ENCODE peak calls at places on chromosome 9, in seven cellular contexts. L, H, B, U, G, K and P are unnamed samples.

GRCh38 chr9:107621436-107621835 is 131.9 kb upstream of the KLF4 start:
- DNase-seq in L (no peak), H (no peak), B (no peak), U (no peak), G (no peak), K (no peak), P (no peak)

GRCh38 chr9:34793428-34793827 is 83.5 kb upstream of the CCL21 start:
- DNase-seq in L (no peak), H (no peak), B (no peak), U (no peak), G (no peak), K (no peak), P (no peak)

GRCh38 chr9:35996358-35996970 is 38.5 kb upstream of the OR2S2 start:
- DNase-seq in L (no peak), H (no peak), B (no peak), U (no peak), G (no peak), K (no peak), P (no peak)

GRCh38 chr9:106110483-106110882 is 416.1 kb downstream of the TMEM38B start:
- DNase-seq in L (no peak), H (no peak), B (no peak), U (no peak), G (no peak), K (no peak), P (no peak)

GRCh38 chr9:69454327-69454726 is 129.3 kb downstream of the ENTREP1 start:
- DNase-seq in L (no peak), H (no peak), B (no peak), U (no peak), G (no peak), K (no peak), P (no peak)

GRCh38 chr9:6711403-6711802 is 46.4 kb upstream of the KDM4C start:
- DNase-seq in L (no peak), H (no peak), B (no peak), U (no peak), G (no peak), K (no peak), P (no peak)

GRCh38 chr9:16704096-16704488 is 166.4 kb downstream of the BNC2 start:
- DNase-seq in L (no peak), H (no peak), B (no peak), U (no peak), G (no peak), K (no peak), P (no peak)

GRCh38 chr9:33309903-33310302 is 19.6 kb downstream of the NFX1 start:
- DNase-seq in L (no peak), H (no peak), B (no peak), U (no peak), G (no peak), K (no peak), P (no peak)

GRCh38 chr9:90894956-90895687 is 93.5 kb downstream of the SYK start:
- DNase-seq in L (no peak), H (no peak), B (no peak), U (no peak), G (no peak), K (no peak), P (no peak)

GRCh38 chr9:11973511-11973910 is 719.7 kb upstream of the TYRP1 start:
- DNase-seq in L (no peak), H (no peak), B (no peak), U (no peak), G (no peak), K (no peak), P (no peak)

GRCh38 chr9:95764490-95764889 is 111.0 kb upstream of the ERCC6L2 start:
- DNase-seq in L (no peak), H (no peak), B (no peak), U (no peak), G (no peak), K (no peak), P (no peak)

GRCh38 chr9:116144038-116144437 is 9.6 kb upstream of the PAPPA start:
- DNase-seq in L (no peak), H (no peak), B (no peak), U (no peak), G (no peak), K (no peak), P (no peak)

GRCh38 chr9:74334308-74334707 is 162.8 kb upstream of the RORB start:
- DNase-seq in L (no peak), H (no peak), B (no peak), U (no peak), G (no peak), K (no peak), P (no peak)

GRCh38 chr9:136056546-136057235 is 38.4 kb downstream of the NACC2 start:
- DNase-seq in L (no peak), H (no peak), B (peak), U (no peak), G (peak), K (no peak), P (peak)

GRCh38 chr9:136107155-136107952 is 11.3 kb downstream of the TMEM250 start:
- DNase-seq in L (peak), H (peak), B (no peak), U (no peak), G (no peak), K (peak), P (no peak)

GRCh38 chr9:129595323-129595741 is 25.6 kb downstream of the C9orf50 start:
- DNase-seq in L (no peak), H (no peak), B (no peak), U (no peak), G (no peak), K (no peak), P (no peak)

GRCh38 chr9:103183569-103184191 is 188.5 kb downstream of the CYLC2 start:
- DNase-seq in L (no peak), H (no peak), B (no peak), U (no peak), G (no peak), K (no peak), P (no peak)

GRCh38 chr9:113505963-113506624 is 42.6 kb downstream of the RGS3 start:
- DNase-seq in L (peak), H (no peak), B (no peak), U (no peak), G (no peak), K (no peak), P (no peak)

GRCh38 chr9:14797442-14797841 is 74.9 kb upstream of the CER1 start:
- DNase-seq in L (no peak), H (no peak), B (no peak), U (no peak), G (no peak), K (no peak), P (no peak)

GRCh38 chr9:114072181-114073140 is 5.6 kb downstream of the AMBP start:
- DNase-seq in L (peak), H (peak), B (no peak), U (peak), G (no peak), K (peak), P (peak)

GRCh38 chr9:79224672-79225433 is 346.9 kb upstream of the TLE4 start:
- DNase-seq in L (no peak), H (no peak), B (no peak), U (no peak), G (no peak), K (no peak), P (no peak)

GRCh38 chr9:85212887-85213286 is 528.9 kb downstream of the AGTPBP1 start:
- DNase-seq in L (no peak), H (no peak), B (no peak), U (no peak), G (no peak), K (peak), P (no peak)

GRCh38 chr9:121860744-121861143 is 209.3 kb downstream of the DAB2IP start:
- DNase-seq in L (no peak), H (no peak), B (no peak), U (no peak), G (no peak), K (no peak), P (peak)

GRCh38 chr9:122091682-122092592 is 1.2 kb downstream of the TTLL11 start:
- DNase-seq in L (no peak), H (no peak), B (no peak), U (no peak), G (no peak), K (no peak), P (no peak)

GRCh38 chr9:37464006-37464405 is 1.2 kb downstream of the ZBTB5 start:
- DNase-seq in L (no peak), H (no peak), B (no peak), U (no peak), G (no peak), K (no peak), P (no peak)

GRCh38 chr9:37466037-37466709 is 923 bp upstream of the ZBTB5 start:
- DNase-seq in L (peak), H (peak), B (peak), U (peak), G (peak), K (peak), P (peak)

GRCh38 chr9:37468620-37469019 is 3.4 kb upstream of the ZBTB5 start:
- DNase-seq in L (no peak), H (no peak), B (no peak), U (no peak), G (no peak), K (no peak), P (no peak)

GRCh38 chr9:37464426-37465248 is 613 bp downstream of the ZBTB5 start:
- DNase-seq in L (peak), H (peak), B (no peak), U (peak), G (peak), K (peak), P (peak)

GRCh38 chr9:37465249-37466036 is at the start of gene ZBTB5:
- DNase-seq in L (peak), H (peak), B (peak), U (peak), G (peak), K (peak), P (peak)
- TF ChIP-seq POLR2A in L (no peak), H (peak), B (peak), U (no peak), G (peak), K (no peak), P (peak)

DNA sequence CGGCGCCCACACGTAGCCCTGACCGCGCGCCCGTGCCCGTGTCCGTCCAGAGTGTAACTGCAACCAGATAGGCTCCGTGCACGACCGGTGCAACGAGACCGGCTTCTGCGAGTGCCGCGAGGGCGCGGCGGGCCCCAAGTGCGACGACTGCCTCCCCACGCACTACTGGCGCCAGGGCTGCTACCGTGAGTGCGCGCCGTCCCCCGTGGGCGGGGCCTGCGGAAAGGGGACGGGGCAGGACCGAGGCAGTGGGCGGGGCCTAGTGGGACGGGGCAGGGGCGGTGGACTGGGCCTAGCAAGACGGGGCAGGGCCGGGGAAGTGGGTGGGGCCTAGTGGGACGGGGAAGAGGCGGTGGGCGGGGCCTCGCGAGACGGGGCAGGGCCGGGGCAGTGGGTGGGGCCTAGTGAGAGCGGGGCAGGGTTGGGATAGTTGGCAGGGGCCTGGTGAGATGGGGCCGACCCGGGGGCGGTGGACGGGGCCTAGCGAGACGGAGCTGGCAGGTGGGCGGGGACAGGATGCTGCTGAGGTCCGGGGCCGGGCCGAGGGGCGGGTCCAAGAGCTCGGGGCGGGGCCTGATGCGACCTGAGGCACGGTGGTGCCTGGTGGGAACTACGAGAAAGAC is 79.1 kb downstream of the NTNG2 start:
- DNase-seq in L (peak), H (peak), B (peak), U (peak), G (peak), K (peak), P (peak)
- TF ChIP-seq POLR2AphosphoS5 in L (peak), H (peak), B (no peak), U (no peak), G (no peak), K (no peak), P (no peak)

GRCh38 chr9:127734747-127735529 is at the start of gene TOR2A:
- DNase-seq in L (peak), H (peak), B (peak), U (peak), G (peak), K (peak), P (peak)
- TF ChIP-seq POLR2A in L (no peak), H (no peak), B (no peak), U (peak), G (peak), K (peak), P (peak)

GRCh38 chr9:110056062-110056461 is 151.9 kb downstream of the C9orf152 start:
- DNase-seq in L (no peak), H (no peak), B (no peak), U (no peak), G (no peak), K (no peak), P (no peak)

GRCh38 chr9:110059461-110059860 is 148.5 kb downstream of the C9orf152 start:
- DNase-seq in L (no peak), H (no peak), B (no peak), U (no peak), G (no peak), K (no peak), P (peak)

DNA sequence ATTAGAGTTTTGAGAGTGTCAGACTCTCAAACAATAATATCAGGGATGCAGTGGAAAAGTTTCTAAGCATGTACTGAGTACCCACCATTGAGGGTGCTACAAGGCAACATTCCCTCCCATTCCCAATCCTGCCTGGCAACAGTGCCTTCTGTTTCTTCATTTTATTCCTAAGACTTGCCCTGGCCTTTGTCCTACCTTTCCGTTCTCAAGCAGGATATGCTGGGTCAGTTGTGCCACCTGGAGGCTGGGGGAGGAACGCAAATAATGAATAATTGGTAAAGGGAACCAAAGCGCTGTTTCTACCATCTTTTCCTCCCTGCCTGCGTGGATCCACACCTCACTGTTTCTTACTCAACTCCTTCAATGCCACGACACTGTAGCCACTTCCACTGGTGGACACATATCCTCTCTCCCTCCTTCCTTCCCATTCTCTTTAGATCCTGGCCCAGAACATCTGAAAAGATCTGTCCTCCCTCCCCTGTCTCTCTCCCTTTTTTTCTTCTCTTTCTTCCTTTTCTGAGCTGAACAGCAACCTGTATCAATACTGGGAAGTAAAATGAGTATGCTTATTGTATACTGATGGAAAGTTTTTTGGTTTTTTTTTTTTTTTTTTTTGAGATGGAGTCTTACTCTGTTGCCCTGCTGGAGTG is 149.5 kb downstream of the C9orf152 start:
- DNase-seq in L (no peak), H (peak), B (no peak), U (no peak), G (no peak), K (peak), P (no peak)
- TF ChIP-seq POLR2AphosphoS5 in L (no peak), H (no peak), B (no peak), U (no peak), G (no peak), K (no peak), P (no peak)

GRCh38 chr9:27528886-27529315 is 713 bp downstream of the MOB3B start:
- DNase-seq in L (peak), H (peak), B (peak), U (peak), G (peak), K (peak), P (peak)
- TF ChIP-seq POLR2A in L (no peak), H (no peak), B (no peak), U (peak), G (no peak), K (no peak), P (no peak)

DNA sequence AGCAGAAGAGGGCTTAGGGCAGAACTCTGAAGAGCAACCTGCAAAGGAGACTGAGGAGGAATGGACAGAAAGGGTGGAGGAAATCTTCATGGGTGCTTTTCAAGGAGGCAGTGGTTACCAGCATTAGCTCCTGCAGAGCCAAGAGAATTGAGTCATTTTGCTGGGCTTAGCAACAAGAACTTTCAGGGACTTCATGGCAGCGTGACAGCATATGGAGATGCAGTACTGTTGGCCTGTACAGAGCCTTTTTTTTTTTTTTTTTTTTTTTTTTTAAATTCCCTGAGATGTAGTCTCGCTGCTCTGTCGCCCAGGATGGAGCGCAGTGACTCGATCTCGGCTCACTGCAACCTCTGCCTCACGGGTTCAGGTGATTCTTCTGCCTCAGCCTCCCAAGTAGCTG is 296.0 kb upstream of the DMRT1 start:
- DNase-seq in L (no peak), H (no peak), B (no peak), U (no peak), G (no peak), K (no peak), P (peak)
- TF ChIP-seq POLR2AphosphoS5 in L (no peak), H (no peak), B (no peak), U (no peak), G (no peak), K (no peak), P (no peak)